ENCODE peak calls at places on chromosomes 13 and 19, in seven cellular contexts. D, N, P, M, Z, V and G are unnamed samples.

GRCh38 chr13:100528353-100528752 is 60.2 kb downstream of the GGACT start:
- DNase-seq in D (no peak), N (no peak), P (no peak), M (no peak), Z (no peak), V (no peak), G (no peak)

GRCh38 chr13:104577029-104577820 is 1511.0 kb upstream of the SLC10A2 start:
- DNase-seq in D (no peak), N (peak), P (no peak), M (no peak), Z (no peak), V (no peak), G (no peak)

GRCh38 chr19:42422092-42422575 is 5.1 kb downstream of the LIPE start:
- DNase-seq in D (no peak), N (no peak), P (peak), M (no peak), Z (no peak), V (no peak), G (no peak)

GRCh38 chr19:1503089-1503924 is 9.5 kb downstream of the ADAMTSL5 start:
- DNase-seq in D (peak), N (peak), P (peak), M (peak), Z (no peak), V (peak), G (peak)

GRCh38 chr13:33279898-33280549 is 5.5 kb downstream of the STARD13 start:
- DNase-seq in D (no peak), N (peak), P (peak), M (peak), Z (no peak), V (no peak), G (no peak)

GRCh38 chr19:55014714-55015113 is 23.4 kb downstream of the GP6 start:
- DNase-seq in D (no peak), N (no peak), P (no peak), M (no peak), Z (no peak), V (no peak), G (no peak)

GRCh38 chr19:43315851-43316250 is 37.6 kb upstream of the CD177 start:
- DNase-seq in D (peak), N (no peak), P (no peak), M (no peak), Z (no peak), V (no peak), G (no peak)

GRCh38 chr13:31848621-31849020 is 109.3 kb downstream of the RXFP2 start:
- DNase-seq in D (no peak), N (no peak), P (no peak), M (no peak), Z (no peak), V (no peak), G (no peak)

GRCh38 chr13:110017379-110017778 is 231.0 kb upstream of the IRS2 start:
- DNase-seq in D (no peak), N (peak), P (peak), M (peak), Z (peak), V (no peak), G (no peak)

GRCh38 chr13:79245937-79246574 is 160.0 kb downstream of the RBM26 start:
- DNase-seq in D (no peak), N (no peak), P (no peak), M (no peak), Z (no peak), V (no peak), G (no peak)

GRCh38 chr19:2049741-2050348 is 1.2 kb downstream of the MKNK2 start:
- DNase-seq in D (peak), N (peak), P (peak), M (peak), Z (no peak), V (peak), G (peak)

GRCh38 chr19:37997911-37998344 is 90.9 kb downstream of the SIPA1L3 start:
- DNase-seq in D (no peak), N (peak), P (peak), M (peak), Z (peak), V (no peak), G (no peak)

GRCh38 chr19:45347570-45348366 is 7.2 kb downstream of the KLC3 start:
- DNase-seq in D (no peak), N (no peak), P (no peak), M (no peak), Z (no peak), V (no peak), G (no peak)

GRCh38 chr13:64130600-64130999 is 2715.0 kb upstream of the PCDH20 start:
- DNase-seq in D (no peak), N (peak), P (no peak), M (no peak), Z (no peak), V (no peak), G (no peak)

GRCh38 chr19:27684293-27684692 is 1528.7 kb downstream of the UQCRFS1 start:
- DNase-seq in D (no peak), N (no peak), P (no peak), M (no peak), Z (no peak), V (no peak), G (no peak)

GRCh38 chr19:35673121-35673804 is 6.9 kb downstream of the UPK1A start:
- DNase-seq in D (peak), N (peak), P (peak), M (peak), Z (peak), V (no peak), G (peak)

GRCh38 chr19:2616741-2617392 is 85.6 kb downstream of the GNG7 start:
- DNase-seq in D (no peak), N (peak), P (no peak), M (no peak), Z (no peak), V (no peak), G (no peak)

GRCh38 chr19:28627669-28628068 is 585.3 kb downstream of the UQCRFS1 start:
- DNase-seq in D (no peak), N (no peak), P (no peak), M (no peak), Z (no peak), V (no peak), G (no peak)

GRCh38 chr19:5115771-5116202 is 146.9 kb downstream of the KDM4B start:
- DNase-seq in D (no peak), N (peak), P (no peak), M (peak), Z (no peak), V (no peak), G (no peak)

GRCh38 chr13:23628250-23628649 is 58.0 kb downstream of the TNFRSF19 start:
- DNase-seq in D (no peak), N (no peak), P (no peak), M (no peak), Z (no peak), V (no peak), G (no peak)

GRCh38 chr19:58033741-58034475 is at the start of gene ZSCAN1:
- DNase-seq in D (peak), N (peak), P (peak), M (peak), Z (no peak), V (no peak), G (no peak)

GRCh38 chr19:2962018-2962670 is 15.2 kb upstream of the TLE6 start:
- DNase-seq in D (peak), N (peak), P (peak), M (peak), Z (peak), V (peak), G (peak)

GRCh38 chr13:19960673-19961015 is 2.1 kb downstream of the ZMYM2 start:
- DNase-seq in D (no peak), N (no peak), P (no peak), M (no peak), Z (no peak), V (peak), G (no peak)

GRCh38 chr19:44142014-44142523 is 715 bp downstream of the ZNF234 start:
- DNase-seq in D (peak), N (peak), P (peak), M (peak), Z (no peak), V (no peak), G (no peak)

GRCh38 chr19:55257461-55258411 is 1.1 kb downstream of the PPP6R1 start:
- DNase-seq in D (peak), N (no peak), P (peak), M (peak), Z (no peak), V (no peak), G (no peak)

GRCh38 chr19:10113592-10113963 is 2.1 kb downstream of the P2RY11 start:
- DNase-seq in D (no peak), N (no peak), P (no peak), M (no peak), Z (no peak), V (peak), G (no peak)

GRCh38 chr19:11423804-11424318 is 4.7 kb upstream of the RGL3 start:
- DNase-seq in D (no peak), N (no peak), P (no peak), M (no peak), Z (no peak), V (no peak), G (no peak)

GRCh38 chr13:27500806-27501534 is 50.6 kb upstream of the MTIF3 start:
- DNase-seq in D (no peak), N (peak), P (no peak), M (no peak), Z (no peak), V (no peak), G (no peak)

GRCh38 chr13:40479196-40479845 is 187.1 kb downstream of the FOXO1 start:
- DNase-seq in D (no peak), N (no peak), P (no peak), M (no peak), Z (no peak), V (no peak), G (no peak)

GRCh38 chr13:109180905-109181425 is 551.6 kb downstream of the MYO16 start:
- DNase-seq in D (no peak), N (peak), P (peak), M (peak), Z (peak), V (no peak), G (no peak)

GRCh38 chr19:32037998-32038732 is 307.2 kb upstream of the ZNF507 start:
- DNase-seq in D (no peak), N (no peak), P (no peak), M (no peak), Z (no peak), V (no peak), G (no peak)

GRCh38 chr19:32039446-32039845 is 306.0 kb upstream of the ZNF507 start:
- DNase-seq in D (no peak), N (no peak), P (no peak), M (no peak), Z (no peak), V (no peak), G (no peak)

GRCh38 chr19:32040246-32040645 is 305.2 kb upstream of the ZNF507 start:
- DNase-seq in D (no peak), N (no peak), P (no peak), M (no peak), Z (no peak), V (no peak), G (no peak)

DNA sequence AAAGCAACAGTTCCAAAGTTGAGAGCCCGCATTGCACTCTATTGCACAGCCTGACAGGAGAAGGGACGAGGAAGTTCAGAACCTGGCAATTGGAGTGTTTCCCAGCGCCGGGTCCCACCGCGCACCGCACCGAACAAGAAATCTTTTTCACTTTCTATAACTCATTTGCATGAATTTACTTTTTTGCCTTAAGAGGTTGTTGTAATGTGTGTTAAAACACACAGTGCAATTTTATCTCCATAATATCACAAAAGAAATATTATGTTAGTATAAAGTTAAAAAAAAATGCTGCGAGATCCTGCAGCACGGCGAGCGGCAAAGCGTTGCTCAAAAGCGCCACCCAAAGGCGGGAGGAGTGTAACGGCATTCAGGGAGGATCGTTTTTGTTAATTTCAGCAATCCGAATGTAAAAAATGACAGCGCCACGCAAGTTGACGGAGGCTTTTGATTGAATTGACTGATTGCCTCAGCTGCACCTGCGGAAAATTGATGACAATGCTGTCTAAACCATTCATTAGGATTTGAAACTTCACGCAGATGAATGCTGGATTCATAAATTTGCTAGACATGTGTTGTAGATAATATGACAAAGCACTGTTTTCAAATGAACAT is 303.6 kb upstream of the ZNF507 start:
- DNase-seq in D (peak), N (peak), P (peak), M (peak), Z (no peak), V (no peak), G (no peak)
- TF ChIP-seq CTCF in D (peak), N (peak), P (peak), M (peak), Z (no peak), V (no peak), G (no peak)

GRCh38 chr13:54607421-54607820 is 1578.8 kb downstream of the OLFM4 start:
- DNase-seq in D (no peak), N (no peak), P (no peak), M (no peak), Z (no peak), V (no peak), G (no peak)
- TF ChIP-seq CTCF in D (no peak), N (no peak), P (no peak), M (no peak), Z (no peak), V (no peak), G (no peak)

DNA sequence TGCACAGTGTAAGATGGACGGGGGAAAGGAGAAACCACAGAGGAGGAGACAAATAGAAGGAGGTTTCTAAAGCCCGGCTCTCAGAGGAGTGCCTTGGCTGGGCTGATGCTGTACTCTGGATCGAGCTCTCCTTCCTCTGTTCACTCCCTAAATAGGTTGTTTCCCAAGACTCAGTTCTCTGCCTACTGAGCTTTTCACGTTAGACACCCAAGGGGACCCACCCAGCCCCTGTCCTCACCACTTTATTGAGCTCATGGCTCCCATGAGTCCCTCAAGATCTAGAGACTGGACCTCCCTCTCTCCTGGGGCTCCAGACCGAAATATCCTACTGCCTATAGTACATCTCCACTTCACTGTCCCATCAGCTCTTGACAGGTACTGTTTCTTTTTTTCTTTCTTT is 38.1 kb upstream of the GPR183 start:
- DNase-seq in D (no peak), N (no peak), P (no peak), M (no peak), Z (no peak), V (no peak), G (no peak)
- TF ChIP-seq CTCF in D (no peak), N (no peak), P (no peak), M (no peak), Z (no peak), V (no peak), G (no peak)

DNA sequence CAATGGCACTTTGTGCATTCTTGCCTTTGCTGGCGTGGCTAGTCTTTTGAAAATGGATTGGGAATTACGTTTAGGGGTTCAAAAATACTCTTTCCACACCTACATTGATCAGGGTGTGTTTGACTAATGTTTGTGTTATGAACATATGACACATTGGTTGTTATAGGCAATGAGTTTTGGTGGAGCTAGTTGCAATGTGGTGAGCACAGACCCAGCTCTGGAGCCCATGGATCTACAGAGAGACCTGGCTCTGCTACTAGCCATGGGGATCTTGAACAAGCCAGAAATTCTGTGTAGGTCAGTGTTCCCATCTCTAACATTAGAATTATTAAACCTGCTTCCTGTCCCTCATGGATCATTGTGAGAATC is 222.4 kb upstream of the UBL3 start:
- DNase-seq in D (no peak), N (no peak), P (no peak), M (no peak), Z (no peak), V (no peak), G (no peak)
- TF ChIP-seq CTCF in D (no peak), N (no peak), P (no peak), M (no peak), Z (no peak), V (no peak), G (no peak)

DNA sequence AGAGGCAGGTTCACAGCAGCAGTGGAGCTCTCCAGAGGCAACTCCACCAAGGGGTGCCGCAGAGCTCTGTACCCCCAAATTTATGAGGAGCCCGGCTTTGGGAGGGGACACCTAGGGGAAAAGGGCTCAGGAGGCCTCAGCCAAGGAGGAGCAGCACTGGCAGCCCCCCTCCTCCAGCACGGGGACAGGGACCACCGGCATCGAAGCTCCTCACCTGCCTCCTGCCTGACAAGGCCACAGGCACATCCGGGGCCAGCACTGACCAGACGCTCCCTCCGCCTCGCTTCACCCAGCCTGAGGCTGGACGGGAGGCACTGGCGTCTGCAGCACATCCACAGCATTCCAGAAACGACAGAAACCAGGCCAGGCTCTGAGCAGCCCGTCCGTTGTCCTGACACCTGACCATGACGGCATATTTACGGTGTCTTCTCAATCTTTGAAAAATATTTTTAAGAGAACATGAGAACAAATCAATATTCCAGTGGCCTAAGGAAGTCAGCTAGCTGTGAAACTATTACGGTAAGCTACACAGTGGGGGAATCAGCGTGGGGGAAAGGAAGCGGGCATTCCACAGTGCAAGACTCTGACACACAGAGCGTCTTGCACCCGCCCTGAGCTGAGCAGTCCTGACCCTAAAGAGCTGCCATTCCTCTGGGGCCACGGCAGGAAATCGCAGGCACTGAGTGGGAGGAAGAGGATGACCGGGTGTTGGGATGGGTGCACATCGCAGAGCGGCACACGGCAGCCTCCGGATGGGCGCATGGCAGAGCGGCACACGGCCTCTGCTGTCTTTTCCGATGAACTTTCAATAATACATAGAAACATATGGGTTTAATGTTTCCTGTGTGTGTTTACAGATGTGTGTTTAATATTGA is 26.8 kb downstream of the RASA3 start:
- DNase-seq in D (no peak), N (no peak), P (peak), M (no peak), Z (no peak), V (no peak), G (no peak)
- TF ChIP-seq CTCF in D (no peak), N (no peak), P (no peak), M (no peak), Z (no peak), V (no peak), G (no peak)

GRCh38 chr13:49786609-49787008 is 5.9 kb downstream of the KPNA3 start:
- DNase-seq in D (no peak), N (no peak), P (no peak), M (no peak), Z (no peak), V (no peak), G (no peak)

GRCh38 chr13:49791753-49792549 is 531 bp downstream of the KPNA3 start:
- DNase-seq in D (peak), N (peak), P (peak), M (peak), Z (no peak), V (peak), G (peak)

GRCh38 chr13:49789961-49790360 is 2.5 kb downstream of the KPNA3 start:
- DNase-seq in D (no peak), N (no peak), P (no peak), M (no peak), Z (no peak), V (no peak), G (no peak)

GRCh38 chr13:49792550-49793324 is at the start of gene KPNA3:
- DNase-seq in D (peak), N (peak), P (peak), M (peak), Z (peak), V (peak), G (peak)

DNA sequence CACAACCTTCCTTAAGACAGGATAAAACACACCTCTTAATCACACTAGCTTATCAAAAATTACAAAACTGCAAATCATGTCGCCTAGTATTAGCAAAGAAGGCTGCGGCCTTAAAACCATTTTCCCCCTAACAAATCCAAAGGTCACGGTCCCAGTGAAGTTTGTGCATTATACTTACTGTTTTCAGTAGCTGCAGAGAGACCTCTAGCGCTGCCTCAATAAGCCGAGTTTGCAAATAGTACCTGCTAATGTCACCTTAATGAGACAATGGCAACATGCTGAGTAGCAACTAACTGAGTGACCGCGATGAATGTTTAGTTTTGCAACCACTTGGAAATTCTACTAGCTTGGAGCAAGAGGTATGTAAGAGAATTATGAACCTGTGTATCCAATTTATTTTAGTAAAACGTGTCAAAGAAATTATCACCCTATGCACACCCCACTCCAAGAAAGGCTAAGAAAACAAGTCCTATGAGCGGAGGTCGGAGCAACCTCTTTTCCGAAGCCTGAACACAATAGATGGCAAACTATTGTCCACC is 1.2 kb downstream of the KPNA3 start:
- DNase-seq in D (peak), N (peak), P (peak), M (peak), Z (no peak), V (no peak), G (peak)
- TF ChIP-seq CTCF in D (no peak), N (no peak), P (peak), M (no peak), Z (no peak), V (peak), G (peak)

DNA sequence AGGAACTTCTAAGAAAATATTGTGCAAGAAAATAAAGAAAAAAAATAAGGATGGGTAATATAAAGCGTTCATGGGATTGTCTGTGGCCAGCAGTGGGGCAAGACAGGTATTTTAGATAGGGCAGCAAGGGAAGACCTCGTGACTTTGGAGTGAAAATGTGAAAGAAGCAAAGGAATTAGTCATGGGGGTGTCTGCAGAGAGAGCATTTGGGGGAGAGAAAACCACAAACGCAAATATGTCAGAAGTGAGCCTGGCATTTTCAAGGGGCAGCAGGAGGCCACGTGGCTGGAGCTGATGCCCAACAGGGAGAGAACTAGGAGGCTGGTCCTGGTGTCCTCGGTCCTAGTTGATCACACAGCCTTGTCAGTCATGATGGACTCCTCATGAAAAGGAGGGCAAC is 31.1 kb downstream of the RUBCNL start:
- DNase-seq in D (no peak), N (peak), P (no peak), M (no peak), Z (no peak), V (no peak), G (no peak)
- TF ChIP-seq CTCF in D (no peak), N (no peak), P (no peak), M (no peak), Z (no peak), V (no peak), G (no peak)

GRCh38 chr13:113034451-113035208 is 65.6 kb downstream of the MCF2L start:
- DNase-seq in D (peak), N (peak), P (peak), M (peak), Z (no peak), V (no peak), G (no peak)
- TF ChIP-seq CTCF in D (peak), N (peak), P (peak), M (peak), Z (peak), V (no peak), G (no peak)